ENCODE peak calls at places on chromosome 17, in nine cellular contexts. One of them, this sample, is unnamed.

GRCh38 chr17:74414510-74414909 is 17.4 kb upstream of the GPRC5C start:
- DNase-seq in GM23338: no peak
- DNase-seq in hepatocyte: peak; percentile 40
- DNase-seq in HCT116: no peak
- DNase-seq in SK-N-SH: no peak
- DNase-seq in OCI-LY7: peak; percentile 70
- DNase-seq in GM23248: no peak
- DNase-seq in MM.1S: no peak
- DNase-seq in PC-3: no peak
- DNase-seq in this sample: no peak

GRCh38 chr17:73744411-73744810 is 100.2 kb upstream of the SDK2 start:
- DNase-seq in GM23338: no peak
- DNase-seq in MM.1S: no peak
- DNase-seq in SK-N-SH: no peak
- DNase-seq in hepatocyte: no peak
- DNase-seq in HCT116: no peak
- DNase-seq in PC-3: no peak
- DNase-seq in OCI-LY7: no peak
- DNase-seq in GM23248: no peak
- DNase-seq in this sample: no peak

GRCh38 chr17:17028878-17029535 is 13.2 kb upstream of the MPRIP start:
- DNase-seq in HCT116: no peak
- DNase-seq in GM23248: no peak
- DNase-seq in hepatocyte: peak; percentile 56
- DNase-seq in PC-3: no peak
- DNase-seq in SK-N-SH: no peak
- DNase-seq in OCI-LY7: no peak
- DNase-seq in GM23338: peak; percentile 69
- DNase-seq in MM.1S: no peak
- DNase-seq in this sample: peak; percentile 10

GRCh38 chr17:8729421-8729820 is 15.2 kb downstream of the CCDC42 start:
- DNase-seq in SK-N-SH: no peak
- DNase-seq in GM23338: no peak
- DNase-seq in hepatocyte: no peak
- DNase-seq in OCI-LY7: no peak
- DNase-seq in GM23248: no peak
- DNase-seq in MM.1S: no peak
- DNase-seq in PC-3: no peak
- DNase-seq in HCT116: no peak
- DNase-seq in this sample: no peak

GRCh38 chr17:64769712-64770111 is 107.6 kb upstream of the SMURF2 start:
- DNase-seq in SK-N-SH: no peak
- DNase-seq in MM.1S: no peak
- DNase-seq in OCI-LY7: no peak
- DNase-seq in HCT116: no peak
- DNase-seq in GM23338: no peak
- DNase-seq in PC-3: no peak
- DNase-seq in GM23248: no peak
- DNase-seq in hepatocyte: no peak
- DNase-seq in this sample: no peak

GRCh38 chr17:42288985-42289862 is 926 bp downstream of the STAT5A start:
- DNase-seq in MM.1S: no peak
- DNase-seq in GM23248: no peak
- DNase-seq in PC-3: no peak
- DNase-seq in hepatocyte: no peak
- DNase-seq in OCI-LY7: no peak
- DNase-seq in HCT116: no peak
- DNase-seq in GM23338: peak; percentile 62
- DNase-seq in SK-N-SH: no peak
- DNase-seq in this sample: no peak

GRCh38 chr17:37608369-37609169 is 649 bp downstream of the SYNRG start:
- DNase-seq in GM23338: peak; percentile 81
- DNase-seq in OCI-LY7: peak; percentile 53
- DNase-seq in PC-3: peak; percentile 2
- DNase-seq in GM23248: peak; percentile 60
- DNase-seq in SK-N-SH: peak; percentile 79
- DNase-seq in MM.1S: peak; percentile 33
- DNase-seq in hepatocyte: peak; percentile 67
- DNase-seq in HCT116: no peak
- DNase-seq in this sample: peak; percentile 87

GRCh38 chr17:52149626-52150025 is 8.9 kb downstream of the CA10 start:
- DNase-seq in GM23248: no peak
- DNase-seq in OCI-LY7: no peak
- DNase-seq in PC-3: no peak
- DNase-seq in HCT116: no peak
- DNase-seq in SK-N-SH: no peak
- DNase-seq in hepatocyte: no peak
- DNase-seq in MM.1S: no peak
- DNase-seq in GM23338: no peak
- DNase-seq in this sample: no peak

GRCh38 chr17:17412331-17412730 is 64.5 kb upstream of the MED9 start:
- DNase-seq in PC-3: peak; percentile 71
- DNase-seq in MM.1S: no peak
- DNase-seq in hepatocyte: no peak
- DNase-seq in SK-N-SH: no peak
- DNase-seq in HCT116: no peak
- DNase-seq in OCI-LY7: no peak
- DNase-seq in GM23248: peak; percentile 87
- DNase-seq in GM23338: no peak
- DNase-seq in this sample: no peak

GRCh38 chr17:20612635-20613034 is 33.1 kb downstream of the CDRT15L2 start:
- DNase-seq in GM23338: no peak
- DNase-seq in SK-N-SH: no peak
- DNase-seq in GM23248: no peak
- DNase-seq in PC-3: no peak
- DNase-seq in OCI-LY7: no peak
- DNase-seq in HCT116: no peak
- DNase-seq in MM.1S: no peak
- DNase-seq in hepatocyte: no peak
- DNase-seq in this sample: no peak

GRCh38 chr17:51913491-51913890 is 245.0 kb downstream of the CA10 start:
- DNase-seq in hepatocyte: no peak
- DNase-seq in SK-N-SH: no peak
- DNase-seq in PC-3: no peak
- DNase-seq in OCI-LY7: no peak
- DNase-seq in GM23338: no peak
- DNase-seq in MM.1S: no peak
- DNase-seq in HCT116: no peak
- DNase-seq in GM23248: no peak
- DNase-seq in this sample: no peak

GRCh38 chr17:47978324-47978723 is 7.4 kb downstream of the CDK5RAP3 start:
- DNase-seq in MM.1S: peak; percentile 38
- DNase-seq in GM23248: peak; percentile 78
- DNase-seq in hepatocyte: peak; percentile 78
- DNase-seq in HCT116: no peak
- DNase-seq in GM23338: peak; percentile 95
- DNase-seq in OCI-LY7: peak; percentile 70
- DNase-seq in SK-N-SH: peak; percentile 95
- DNase-seq in PC-3: peak; percentile 72
- DNase-seq in this sample: peak; percentile 91
- TF ChIP-seq EZH2phosphoT487 in MM.1S: no peak
- TF ChIP-seq EZH2phosphoT487 in GM23248: no peak
- TF ChIP-seq EZH2phosphoT487 in hepatocyte: no peak
- TF ChIP-seq EZH2phosphoT487 in HCT116: no peak
- TF ChIP-seq EZH2phosphoT487 in GM23338: no peak
- TF ChIP-seq EZH2phosphoT487 in OCI-LY7: no peak
- TF ChIP-seq EZH2phosphoT487 in SK-N-SH: no peak
- TF ChIP-seq EZH2phosphoT487 in PC-3: no peak
- TF ChIP-seq EZH2phosphoT487 in this sample: no peak

GRCh38 chr17:81537856-81538555 is 9.8 kb downstream of the FSCN2 start:
- DNase-seq in HCT116: no peak
- DNase-seq in PC-3: no peak
- DNase-seq in MM.1S: no peak
- DNase-seq in OCI-LY7: peak; percentile 35
- DNase-seq in SK-N-SH: no peak
- DNase-seq in hepatocyte: no peak
- DNase-seq in GM23248: no peak
- DNase-seq in GM23338: no peak
- DNase-seq in this sample: no peak

GRCh38 chr17:81535480-81536298 is 7.5 kb downstream of the FSCN2 start:
- DNase-seq in SK-N-SH: no peak
- DNase-seq in MM.1S: no peak
- DNase-seq in PC-3: no peak
- DNase-seq in hepatocyte: no peak
- DNase-seq in OCI-LY7: no peak
- DNase-seq in GM23248: no peak
- DNase-seq in GM23338: no peak
- DNase-seq in HCT116: no peak
- DNase-seq in this sample: no peak

GRCh38 chr17:81536299-81537290 is 8.4 kb downstream of the FSCN2 start:
- DNase-seq in SK-N-SH: peak; percentile 71
- DNase-seq in MM.1S: no peak
- DNase-seq in GM23338: peak; percentile 65
- DNase-seq in HCT116: no peak
- DNase-seq in hepatocyte: no peak
- DNase-seq in PC-3: no peak
- DNase-seq in OCI-LY7: no peak
- DNase-seq in GM23248: peak; percentile 47
- DNase-seq in this sample: peak; percentile 52

GRCh38 chr17:81538651-81539570 is 10.7 kb downstream of the FSCN2 start:
- DNase-seq in PC-3: no peak
- DNase-seq in GM23338: no peak
- DNase-seq in OCI-LY7: no peak
- DNase-seq in MM.1S: no peak
- DNase-seq in SK-N-SH: no peak
- DNase-seq in HCT116: no peak
- DNase-seq in hepatocyte: no peak
- DNase-seq in GM23248: no peak
- DNase-seq in this sample: no peak

DNA sequence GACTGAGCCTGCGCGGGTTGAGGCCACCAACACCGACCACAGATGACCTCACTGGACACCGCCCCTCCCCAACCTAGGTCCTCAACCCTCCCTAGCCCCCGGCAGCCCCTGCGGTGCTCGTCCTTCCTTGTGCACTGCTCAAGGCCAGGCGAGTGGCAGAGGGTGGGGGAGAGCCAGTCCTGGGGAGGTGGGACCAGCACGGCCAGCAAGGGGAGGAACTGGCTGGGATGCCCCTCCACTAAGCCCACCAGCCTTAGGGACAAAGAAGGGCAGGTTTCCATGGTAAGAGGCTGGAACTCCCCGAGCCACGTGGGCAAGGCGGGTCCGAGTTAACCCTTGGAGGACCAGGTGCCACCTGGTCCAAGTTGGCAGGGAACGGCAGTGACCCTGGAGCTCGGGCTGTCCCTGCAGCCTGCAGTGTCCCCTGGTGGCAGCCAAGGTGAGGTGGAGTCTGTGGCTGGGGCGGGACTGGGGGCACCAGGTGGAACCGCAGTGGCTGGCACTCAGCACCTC is 9.2 kb downstream of the FSCN2 start:
- DNase-seq in PC-3: peak; percentile 33
- DNase-seq in GM23338: peak; percentile 86
- DNase-seq in HCT116: peak; percentile 49
- DNase-seq in OCI-LY7: peak; percentile 58
- DNase-seq in SK-N-SH: peak; percentile 92
- DNase-seq in GM23248: no peak
- DNase-seq in hepatocyte: peak; percentile 65
- DNase-seq in MM.1S: no peak
- DNase-seq in this sample: peak; percentile 70
- H2AFZ ChIP-seq in PC-3: no peak overlapping the region
- H2AFZ ChIP-seq in GM23338: no peak overlapping the region
- H2AFZ ChIP-seq in HCT116: no peak overlapping the region
- H2AFZ ChIP-seq in OCI-LY7: no peak overlapping the region
- H2AFZ ChIP-seq in SK-N-SH: no peak overlapping the region
- H2AFZ ChIP-seq in GM23248: no peak overlapping the region
- H2AFZ ChIP-seq in hepatocyte: no peak overlapping the region
- H2AFZ ChIP-seq in MM.1S: no peak overlapping the region
- H2AFZ ChIP-seq in this sample: no peak overlapping the region

DNA sequence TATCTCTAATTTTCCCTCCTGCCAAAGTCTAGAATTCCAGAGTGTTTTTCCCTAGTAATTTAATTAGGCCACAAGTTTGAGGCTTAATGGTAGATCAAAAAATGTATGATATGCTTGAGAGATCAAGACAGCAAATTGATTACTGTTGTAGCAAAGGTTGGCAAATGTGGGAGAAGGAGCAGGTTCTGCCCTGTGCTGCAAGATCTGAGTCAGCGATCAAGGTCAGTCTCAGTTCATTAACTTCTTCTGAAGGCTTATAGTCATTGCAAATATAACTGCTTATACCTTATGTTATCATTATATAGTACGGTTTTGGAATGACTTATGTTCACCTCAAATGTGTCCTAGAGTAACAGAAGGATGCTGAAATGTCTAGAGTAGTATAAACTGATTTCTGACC is 231.1 kb upstream of the TBX2 start:
- DNase-seq in PC-3: no peak
- DNase-seq in HCT116: no peak
- DNase-seq in GM23248: peak; percentile 27
- DNase-seq in SK-N-SH: no peak
- DNase-seq in hepatocyte: no peak
- DNase-seq in GM23338: no peak
- DNase-seq in MM.1S: no peak
- DNase-seq in OCI-LY7: no peak
- DNase-seq in this sample: no peak
- TF ChIP-seq EZH2phosphoT487 in PC-3: no peak
- TF ChIP-seq EZH2phosphoT487 in HCT116: no peak
- TF ChIP-seq EZH2phosphoT487 in GM23248: no peak
- TF ChIP-seq EZH2phosphoT487 in SK-N-SH: no peak
- TF ChIP-seq EZH2phosphoT487 in hepatocyte: no peak
- TF ChIP-seq EZH2phosphoT487 in GM23338: no peak
- TF ChIP-seq EZH2phosphoT487 in MM.1S: no peak
- TF ChIP-seq EZH2phosphoT487 in OCI-LY7: no peak
- TF ChIP-seq EZH2phosphoT487 in this sample: no peak

DNA sequence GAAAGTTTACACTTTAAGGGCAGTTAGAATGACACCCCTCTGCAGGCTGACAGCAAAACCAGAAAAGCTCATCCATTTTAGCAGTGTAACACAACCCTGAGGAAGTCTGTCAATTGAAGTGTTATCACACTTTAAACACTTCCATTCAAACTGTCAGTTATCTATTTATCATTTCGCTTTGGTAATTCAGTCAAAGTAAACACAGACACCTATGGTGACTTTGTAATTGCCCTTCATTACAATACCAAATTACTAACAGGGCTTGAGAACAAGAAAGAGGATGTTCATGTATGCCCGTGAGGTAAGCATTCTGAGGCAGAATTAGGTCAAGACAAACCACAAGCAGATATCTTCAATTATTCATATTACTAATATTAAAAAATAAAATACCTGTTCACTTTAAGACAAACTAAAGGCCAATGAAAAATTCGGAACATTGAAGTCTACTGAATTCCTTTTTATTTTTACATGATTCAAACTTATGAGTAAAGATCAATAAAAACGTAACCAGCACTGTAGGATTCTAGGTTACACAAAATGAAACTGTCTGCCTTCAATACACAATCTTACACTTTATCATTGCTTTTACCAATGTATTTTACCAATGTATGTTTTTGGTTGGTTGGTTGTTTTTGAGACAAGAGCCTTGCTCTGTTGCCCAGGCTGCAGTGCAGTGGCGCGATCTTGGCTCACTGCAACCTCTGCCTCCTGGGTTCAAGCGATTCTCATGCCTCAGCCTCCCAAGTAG is 57.1 kb downstream of the BRIP1 start:
- DNase-seq in OCI-LY7: no peak
- DNase-seq in HCT116: no peak
- DNase-seq in SK-N-SH: no peak
- DNase-seq in GM23338: peak; percentile 5
- DNase-seq in MM.1S: no peak
- DNase-seq in hepatocyte: no peak
- DNase-seq in PC-3: no peak
- DNase-seq in GM23248: no peak
- DNase-seq in this sample: no peak
- H2AFZ ChIP-seq in OCI-LY7: no peak overlapping the region
- H2AFZ ChIP-seq in HCT116: no peak overlapping the region
- H2AFZ ChIP-seq in SK-N-SH: peak overlapping the region; percentile 10
- H2AFZ ChIP-seq in GM23338: no peak overlapping the region
- H2AFZ ChIP-seq in MM.1S: no peak overlapping the region
- H2AFZ ChIP-seq in hepatocyte: no peak overlapping the region
- H2AFZ ChIP-seq in PC-3: no peak overlapping the region
- H2AFZ ChIP-seq in GM23248: no peak overlapping the region
- H2AFZ ChIP-seq in this sample: no peak overlapping the region

GRCh38 chr17:53765609-53766008 is 57.1 kb upstream of the KIF2B start:
- DNase-seq in GM23248: no peak
- DNase-seq in HCT116: no peak
- DNase-seq in GM23338: no peak
- DNase-seq in PC-3: peak; percentile 7
- DNase-seq in hepatocyte: no peak
- DNase-seq in MM.1S: no peak
- DNase-seq in SK-N-SH: no peak
- DNase-seq in OCI-LY7: no peak
- DNase-seq in this sample: no peak
- TF ChIP-seq EZH2phosphoT487 in GM23248: no peak
- TF ChIP-seq EZH2phosphoT487 in HCT116: no peak
- TF ChIP-seq EZH2phosphoT487 in GM23338: no peak
- TF ChIP-seq EZH2phosphoT487 in PC-3: no peak
- TF ChIP-seq EZH2phosphoT487 in hepatocyte: no peak
- TF ChIP-seq EZH2phosphoT487 in MM.1S: no peak
- TF ChIP-seq EZH2phosphoT487 in SK-N-SH: no peak
- TF ChIP-seq EZH2phosphoT487 in OCI-LY7: no peak
- TF ChIP-seq EZH2phosphoT487 in this sample: no peak